ENCODE peak calls at places on chromosomes 11 and 22, in five cellular contexts. Z is SK-N-SH, D is A549, Y is IMR-90, O is K562. T is an unnamed sample.

GRCh38 chr11:6646631-6647281 is 8.9 kb downstream of the DCHS1 start:
- DNase-seq in Z (peak; percentile 88), D (no peak), Y (peak; percentile 60), O (no peak), T (no peak)

GRCh38 chr11:18778468-18778867 is 13.1 kb downstream of the PTPN5 start:
- DNase-seq in O (no peak), D (no peak), Y (no peak), Z (no peak), T (no peak)

GRCh38 chr11:109423114-109423859 is 1.3 kb downstream of the C11orf87 start:
- DNase-seq in Z (peak; percentile 70), O (no peak), D (no peak), Y (no peak), T (peak; percentile 44)

GRCh38 chr11:73585834-73586575 is 11.9 kb downstream of the FAM168A start:
- DNase-seq in Y (peak; percentile 90), Z (no peak), D (no peak), O (no peak), T (no peak)

GRCh38 chr11:62030071-62030684 is 62.7 kb upstream of the FTH1 start:
- DNase-seq in Z (no peak), O (no peak), D (no peak), Y (no peak), T (peak; percentile 43)

GRCh38 chr11:34976496-34976895 is 60.1 kb downstream of the PDHX start:
- DNase-seq in Z (no peak), Y (no peak), D (no peak), O (no peak), T (no peak)

GRCh38 chr11:126328938-126329643 is 25.2 kb downstream of the DCPS start:
- DNase-seq in Y (no peak), D (no peak), O (no peak), Z (no peak), T (no peak)

GRCh38 chr11:105219670-105220069 is 80.1 kb upstream of the CARD18 start:
- DNase-seq in Z (no peak), D (no peak), O (no peak), Y (no peak), T (no peak)

GRCh38 chr11:119888119-119888518 is 159.1 kb upstream of the NECTIN1 start:
- DNase-seq in O (no peak), Y (no peak), D (no peak), Z (no peak), T (no peak)

GRCh38 chr11:29320196-29320595 is 696.6 kb downstream of the KCNA4 start:
- DNase-seq in O (no peak), D (no peak), Z (no peak), Y (no peak), T (no peak)

GRCh38 chr22:30486661-30487115 is 14.9 kb upstream of the SEC14L3 start:
- DNase-seq in D (peak; percentile 24), Z (no peak), Y (no peak), O (no peak), T (no peak)

GRCh38 chr11:36885154-36885553 is 287.1 kb upstream of the RAG2 start:
- DNase-seq in O (no peak), Z (no peak), Y (no peak), D (no peak), T (no peak)

GRCh38 chr11:120797133-120797532 is 226.8 kb upstream of the TBCEL start:
- DNase-seq in Z (no peak), D (no peak), Y (no peak), O (no peak), T (no peak)

GRCh38 chr11:12114487-12115033 is 4.2 kb downstream of the MICAL2 start:
- DNase-seq in Z (no peak), D (no peak), Y (peak; percentile 98), O (peak; percentile 50), T (no peak)

GRCh38 chr11:44939673-44940072 is 11.0 kb downstream of the TP53I11 start:
- DNase-seq in Z (no peak), D (no peak), Y (no peak), O (peak; percentile 66), T (no peak)
- TF ChIP-seq USF2 in Z (no peak), D (no peak), Y (no peak), O (no peak), T (no peak)

DNA sequence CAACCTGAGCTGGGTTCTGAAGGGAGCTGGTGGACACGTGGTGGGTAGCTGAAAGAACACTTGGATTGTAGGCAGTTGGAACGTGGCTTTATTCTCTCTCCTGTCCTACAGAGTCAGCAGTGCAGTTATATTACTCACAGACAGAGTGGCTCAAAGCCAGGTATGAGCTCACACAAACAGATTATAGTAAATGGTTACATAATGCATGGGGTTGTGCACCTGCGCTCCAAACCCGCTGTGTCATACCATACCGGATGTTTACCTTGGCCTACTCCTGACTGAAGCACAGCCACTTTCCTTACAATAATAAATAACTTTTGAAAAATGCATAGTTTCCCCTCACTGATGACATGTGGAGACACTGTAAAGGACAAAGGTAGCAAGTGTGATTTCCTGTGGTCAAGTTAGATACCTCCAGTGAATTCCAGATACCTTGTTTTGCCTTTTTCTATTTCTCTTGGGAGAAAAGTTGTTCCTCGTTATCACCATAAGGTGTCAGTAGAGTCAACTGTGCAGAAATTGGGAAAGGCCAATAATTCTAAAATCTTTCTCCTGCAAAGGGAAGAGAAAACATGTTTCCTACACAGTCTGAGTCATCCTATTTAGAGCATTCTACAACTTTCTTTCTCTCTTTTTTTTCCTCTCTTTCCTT is 13.5 kb downstream of the MS4A6A start:
- DNase-seq in O (no peak), D (peak; percentile 10), Y (no peak), Z (no peak), T (peak; percentile 28)
- TF ChIP-seq CTCF in O (peak; percentile 53), D (peak; percentile 14), Y (peak; percentile 22), Z (peak; percentile 50), T (no peak)

GRCh38 chr11:117878314-117878938 is 2.0 kb upstream of the FXYD6 start:
- DNase-seq in O (no peak), Z (no peak), Y (no peak), D (no peak), T (no peak)

GRCh38 chr11:117877120-117877784 is 794 bp upstream of the FXYD6 start:
- DNase-seq in Y (no peak), O (no peak), Z (no peak), D (no peak), T (no peak)

GRCh38 chr11:117881217-117881616 is 4.8 kb upstream of the FXYD6 start:
- DNase-seq in D (no peak), O (no peak), Z (no peak), Y (no peak), T (no peak)

GRCh38 chr11:117879516-117880480 is 3.3 kb upstream of the FXYD6 start:
- DNase-seq in Z (no peak), D (no peak), Y (no peak), O (no peak), T (no peak)

GRCh38 chr11:117878939-117879475 is 2.5 kb upstream of the FXYD6 start:
- DNase-seq in Y (no peak), Z (no peak), D (no peak), O (no peak), T (no peak)
- TF ChIP-seq USF2 in Y (no peak), Z (no peak), D (no peak), O (no peak), T (no peak)

DNA sequence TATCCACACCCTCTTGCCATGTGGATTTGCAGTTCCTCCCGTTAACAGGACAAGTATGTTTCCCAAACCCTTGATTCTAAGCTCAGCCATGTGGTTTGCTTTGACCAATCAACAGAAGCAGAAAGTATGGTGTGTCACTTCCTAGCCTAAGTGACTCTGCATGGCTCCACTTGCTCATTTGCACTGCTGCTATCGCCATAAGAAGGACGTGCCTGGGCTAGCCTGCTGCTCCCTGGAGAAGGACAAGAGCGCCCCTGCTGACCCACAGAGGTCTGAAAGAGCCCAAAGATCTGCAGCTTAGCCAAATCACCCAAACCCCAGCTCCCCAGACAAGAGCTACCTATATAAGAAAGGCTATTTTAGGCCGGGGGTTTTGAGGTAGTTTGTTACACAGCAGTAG is 18.0 kb downstream of the TBRG1 start:
- DNase-seq in O (peak; percentile 16), Z (no peak), Y (no peak), D (no peak), T (peak; percentile 41)
- TF ChIP-seq CTCF in O (no peak), Z (no peak), Y (no peak), D (no peak), T (no peak)

GRCh38 chr22:46292173-46292572 is 4.5 kb upstream of the GTSE1 start:
- DNase-seq in O (no peak), Y (no peak), D (no peak), Z (no peak), T (no peak)
- TF ChIP-seq USF2 in O (no peak), Y (no peak), D (no peak), Z (no peak), T (no peak)

GRCh38 chr11:45889966-45890365 is 4.5 kb downstream of the MAPK8IP1 start:
- DNase-seq in Y (no peak), Z (no peak), D (no peak), O (no peak), T (no peak)
- TF ChIP-seq CTCF in Y (no peak), Z (no peak), D (no peak), O (no peak), T (no peak)

GRCh38 chr11:315516-315994 is 1.7 kb downstream of the IFITM1 start:
- DNase-seq in O (no peak), Z (no peak), D (no peak), Y (no peak), T (no peak)

GRCh38 chr11:312092-312816 is 1.6 kb upstream of the IFITM1 start:
- DNase-seq in Y (no peak), O (no peak), D (no peak), Z (no peak), T (no peak)

GRCh38 chr11:315051-315481 is 1.2 kb downstream of the IFITM1 start:
- DNase-seq in Y (no peak), Z (no peak), D (no peak), O (no peak), T (no peak)

GRCh38 chr11:313787-314547 is at the start of gene IFITM1:
- DNase-seq in D (no peak), Z (no peak), O (no peak), Y (peak; percentile 84), T (no peak)

DNA sequence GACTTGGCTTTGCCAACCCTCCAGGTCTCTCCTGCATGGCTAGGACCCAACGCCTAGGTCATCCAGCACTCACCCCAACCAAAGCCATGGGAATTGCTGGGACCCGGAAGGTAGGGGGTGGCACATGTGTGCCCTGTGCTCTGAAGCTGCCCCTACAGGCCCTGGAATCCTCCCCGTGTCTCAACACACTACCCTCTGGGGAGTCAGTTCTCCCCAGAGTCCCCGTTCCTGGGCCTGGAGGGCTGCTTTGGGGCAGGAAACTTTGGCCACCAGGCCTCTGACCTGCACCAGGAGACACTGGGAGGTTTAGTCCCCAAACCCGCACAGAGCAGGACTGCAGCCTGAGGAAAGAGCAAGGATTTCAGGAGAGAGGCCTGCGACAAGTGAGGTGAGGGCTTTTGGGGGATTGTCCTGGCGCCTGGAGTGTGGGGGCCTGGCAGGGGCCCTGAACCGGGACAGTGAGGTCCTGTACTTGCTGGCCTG is 495 bp upstream of the IFITM1 start:
- DNase-seq in O (no peak), D (no peak), Y (no peak), Z (no peak), T (no peak)
- TF ChIP-seq USF2 in O (no peak), D (no peak), Y (no peak), Z (no peak), T (no peak)

T was measured in WTC11.